ENCODE peak calls at places on chromosomes 6 and 20, in nine cellular contexts. H, W, T, M, R, X, Q, N and D are unnamed samples.

GRCh38 chr20:14963262-14963663 is 625.9 kb upstream of the FLRT3 start:
- DNase-seq in W (no peak), X (no peak), T (peak; percentile 50), R (no peak), Q (peak; percentile 37), N (no peak), H (no peak), M (no peak), D (no peak)

GRCh38 chr20:48826883-48827771 is 672 bp downstream of the PREX1 start:
- DNase-seq in N (peak; percentile 42), X (no peak), W (no peak), M (peak; percentile 61), Q (no peak), T (peak; percentile 39), R (no peak), H (peak; percentile 88), D (no peak)

GRCh38 chr6:7176208-7176607 is 68.4 kb downstream of the RREB1 start:
- DNase-seq in R (no peak), T (no peak), N (no peak), M (no peak), W (no peak), Q (no peak), H (no peak), X (no peak), D (no peak)

GRCh38 chr20:18287546-18287914 is 797 bp upstream of the ZNF133 start:
- DNase-seq in T (no peak), M (no peak), N (no peak), Q (no peak), W (no peak), R (peak; percentile 63), H (no peak), X (no peak), D (no peak)

GRCh38 chr6:79134699-79135474 is 56.8 kb upstream of the PHIP start:
- DNase-seq in N (no peak), X (no peak), R (no peak), T (no peak), H (no peak), Q (no peak), M (no peak), W (no peak), D (no peak)

GRCh38 chr20:24981282-24981681 is 11.3 kb downstream of the APMAP start:
- DNase-seq in M (no peak), R (peak; percentile 35), Q (no peak), H (no peak), X (no peak), N (no peak), T (no peak), W (no peak), D (no peak)

GRCh38 chr6:122184260-122184934 is 215.1 kb upstream of the HSF2 start:
- DNase-seq in N (no peak), R (no peak), W (no peak), X (no peak), Q (peak; percentile 54), H (no peak), T (peak; percentile 23), M (no peak), D (no peak)

GRCh38 chr6:142416179-142416578 is 114.4 kb downstream of the ADGRG6 start:
- DNase-seq in X (no peak), M (no peak), W (no peak), T (peak; percentile 99), H (no peak), Q (peak; percentile 96), R (no peak), N (no peak), D (no peak)

GRCh38 chr20:3645309-3646066 is 17.7 kb downstream of the GFRA4 start:
- DNase-seq in N (no peak), X (no peak), W (no peak), Q (no peak), H (no peak), R (no peak), T (no peak), M (no peak), D (peak; percentile 63)